ENCODE peak calls at places on chromosomes 3 and 15, in ten cellular contexts. E is AML-193, B is naive B cell, D is uterus, T is iPS DF 6.9, V is cerebellum, M is GM04504, O is A549, F is T-helper 17 cell, K is Caco-2. A is an unnamed sample.
A peak's percentile ranks its signal among the peaks of the same experiment; 100 is the strongest.

GRCh38 chr3:62325896-62326295 is 47.5 kb downstream of the FEZF2 start:
- DNase-seq in E (no peak), B (no peak), D (no peak), T (no peak), V (no peak), M (no peak), O (peak; percentile 18), F (no peak), K (no peak), A (no peak)

GRCh38 chr15:82807920-82808633 is 1.4 kb upstream of the WHAMM start:
- DNase-seq in E (no peak), B (no peak), D (no peak), T (no peak), V (no peak), M (no peak), O (no peak), F (no peak), K (no peak), A (no peak)

GRCh38 chr15:89143503-89144162 is 55.4 kb downstream of the ABHD2 start:
- DNase-seq in E (peak; percentile 77), B (no peak), D (no peak), T (no peak), V (no peak), M (peak; percentile 86), O (no peak), F (no peak), K (no peak), A (peak; percentile 71)

GRCh38 chr3:150409527-150410310 is 1.6 kb downstream of the TSC22D2 start:
- DNase-seq in E (peak; percentile 77), B (peak; percentile 74), D (peak; percentile 72), T (no peak), V (peak; percentile 48), M (no peak), O (peak; percentile 70), F (peak; percentile 51), K (peak; percentile 83), A (peak; percentile 68)

GRCh38 chr3:169929830-169930519 is 18.6 kb downstream of the SAMD7 start:
- DNase-seq in E (peak; percentile 83), B (peak; percentile 54), D (no peak), T (no peak), V (no peak), M (no peak), O (no peak), F (no peak), K (no peak), A (peak; percentile 51)

GRCh38 chr15:90062023-90062728 is 40.1 kb downstream of the IDH2 start:
- DNase-seq in E (no peak), B (no peak), D (peak; percentile 69), T (peak; percentile 72), V (no peak), M (no peak), O (no peak), F (peak; percentile 34), K (no peak), A (peak; percentile 43)

GRCh38 chr15:90219421-90220141 is 14.2 kb downstream of the CIB1 start:
- DNase-seq in E (no peak), B (peak; percentile 69), D (no peak), T (no peak), V (no peak), M (no peak), O (no peak), F (peak; percentile 49), K (no peak), A (peak; percentile 59)

GRCh38 chr15:41827290-41827879 is 507 bp upstream of the JMJD7 start:
- DNase-seq in E (no peak), B (no peak), D (no peak), T (no peak), V (no peak), M (no peak), O (no peak), F (peak; percentile 15), K (no peak), A (no peak)

GRCh38 chr15:52483712-52484111 is 45.0 kb downstream of the MYO5A start:
- DNase-seq in E (no peak), B (no peak), D (no peak), T (no peak), V (no peak), M (no peak), O (no peak), F (no peak), K (no peak), A (peak; percentile 88)

GRCh38 chr3:43620953-43621405 is 832 bp downstream of the ANO10 start:
- DNase-seq in E (no peak), B (no peak), D (no peak), T (no peak), V (peak; percentile 13), M (no peak), O (no peak), F (no peak), K (no peak), A (no peak)